ENCODE peak calls at places on chromosome 17, in four cellular contexts. N, P, K and O are unnamed samples.

GRCh38 chr17:16872836-16873653 is 98.9 kb downstream of the TNFRSF13B start:
- DNase-seq in N (no peak), P (no peak), K (no peak), O (no peak)

GRCh38 chr17:80101160-80101945 is at the start of gene GAA:
- DNase-seq in N (peak), P (peak), K (no peak), O (no peak)

GRCh38 chr17:35239823-35240222 is 3.0 kb upstream of the SLFN5 start:
- DNase-seq in N (no peak), P (no peak), K (no peak), O (no peak)

GRCh38 chr17:28720247-28720996 is 637 bp downstream of the RPL23A start:
- DNase-seq in N (no peak), P (no peak), K (no peak), O (no peak)

GRCh38 chr17:69723741-69724140 is 309.2 kb downstream of the MAP2K6 start:
- DNase-seq in N (no peak), P (peak), K (no peak), O (no peak)

GRCh38 chr17:15482476-15482875 is 15.1 kb upstream of the CDRT4 start:
- DNase-seq in N (no peak), P (no peak), K (no peak), O (no peak)

GRCh38 chr17:413016-413350 is 60.4 kb upstream of the RPH3AL start:
- DNase-seq in N (no peak), P (no peak), K (no peak), O (no peak)

GRCh38 chr17:39225974-39226683 is 384 bp upstream of the STAC2 start:
- DNase-seq in N (peak), P (peak), K (no peak), O (no peak)

GRCh38 chr17:77322534-77323412 is 182.0 kb downstream of the SEC14L1 start:
- DNase-seq in N (peak), P (peak), K (peak), O (no peak)

GRCh38 chr17:36204724-36205500 is 6.0 kb upstream of the CCL4L2 start:
- DNase-seq in N (no peak), P (no peak), K (no peak), O (no peak)

GRCh38 chr17:7136266-7136877 is 21.8 kb upstream of the ASGR2 start:
- DNase-seq in N (peak), P (peak), K (peak), O (peak)

GRCh38 chr17:7133916-7134315 is 19.3 kb upstream of the ASGR2 start:
- DNase-seq in N (no peak), P (no peak), K (no peak), O (no peak)

GRCh38 chr17:7132511-7133094 is 18.0 kb upstream of the ASGR2 start:
- DNase-seq in N (no peak), P (no peak), K (no peak), O (no peak)

GRCh38 chr17:7130626-7131467 is 16.2 kb upstream of the ASGR2 start:
- DNase-seq in N (no peak), P (no peak), K (no peak), O (no peak)

GRCh38 chr17:7133424-7133823 is 18.8 kb upstream of the ASGR2 start:
- DNase-seq in N (no peak), P (no peak), K (no peak), O (no peak)
- TF ChIP-seq CTCF in N (peak), P (peak), K (peak), O (no peak)

GRCh38 chr17:60941028-60941427 is 263.4 kb downstream of the BCAS3 start:
- DNase-seq in N (peak), P (peak), K (peak), O (no peak)
- H3K4me3 ChIP-seq in N (no peak), P (no peak), K (no peak), O (no peak)

GRCh38 chr17:72056155-72056554 is 64.7 kb upstream of the SOX9 start:
- DNase-seq in N (no peak), P (no peak), K (no peak), O (no peak)

GRCh38 chr17:72049914-72050313 is 70.9 kb upstream of the SOX9 start:
- DNase-seq in N (no peak), P (no peak), K (no peak), O (no peak)

GRCh38 chr17:72056727-72057290 is 64.0 kb upstream of the SOX9 start:
- DNase-seq in N (no peak), P (no peak), K (no peak), O (no peak)

GRCh38 chr17:72053069-72053846 is 67.6 kb upstream of the SOX9 start:
- DNase-seq in N (no peak), P (no peak), K (no peak), O (no peak)
- TF ChIP-seq CTCF in N (no peak), P (no peak), K (no peak), O (no peak)

GRCh38 chr17:58082870-58083490 is at the start of gene DYNLL2:
- DNase-seq in N (peak), P (peak), K (peak), O (peak)

GRCh38 chr17:58081641-58082340 is 1.4 kb upstream of the DYNLL2 start:
- DNase-seq in N (no peak), P (no peak), K (no peak), O (no peak)

GRCh38 chr17:58084317-58084981 is 1.2 kb downstream of the DYNLL2 start:
- DNase-seq in N (peak), P (peak), K (no peak), O (peak)

GRCh38 chr17:58083491-58084316 is 485 bp downstream of the DYNLL2 start:
- DNase-seq in N (no peak), P (peak), K (no peak), O (no peak)

GRCh38 chr17:58082341-58082869 is 814 bp upstream of the DYNLL2 start:
- DNase-seq in N (no peak), P (no peak), K (no peak), O (no peak)
- H3K4me3 ChIP-seq in N (no peak), P (peak), K (peak), O (peak)

DNA sequence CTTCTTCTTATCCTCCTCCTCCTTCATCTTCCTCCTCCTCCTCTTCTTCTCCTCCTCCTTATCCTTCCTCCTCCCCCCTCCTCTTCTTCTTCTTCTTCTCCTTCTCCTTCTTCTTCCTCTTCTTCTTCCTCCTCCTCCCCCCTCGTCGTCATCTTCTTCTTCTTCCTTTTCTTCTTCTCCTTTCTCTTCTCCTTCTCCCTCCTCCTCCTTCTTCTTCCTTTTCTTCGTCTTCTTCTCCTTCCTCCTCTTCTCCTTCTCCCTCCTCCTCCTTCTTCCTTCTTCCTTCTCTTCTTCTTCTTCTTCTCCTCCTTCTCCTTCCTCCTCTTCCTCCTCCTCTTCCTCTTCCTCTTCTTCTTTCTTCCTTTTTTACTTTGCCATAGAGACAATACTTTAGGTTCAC is 5.1 kb upstream of the KRT23 start:
- DNase-seq in N (no peak), P (no peak), K (no peak), O (no peak)
- TF ChIP-seq CTCF in N (no peak), P (no peak), K (no peak), O (no peak)

GRCh38 chr17:82754297-82755208 is 2.7 kb downstream of the TBCD start:
- DNase-seq in N (no peak), P (no peak), K (no peak), O (no peak)
- H3K4me3 ChIP-seq in N (no peak), P (no peak), K (no peak), O (no peak)